ENCODE peak calls at places on chromosomes 3 and 15, in seven cellular contexts. One of them, this sample, is unnamed.

GRCh38 chr3:23649502-23649901 is 156.3 kb upstream of the UBE2E1 start:
- DNase-seq in right lobe of liver: no peak
- DNase-seq in brain microvascular endothelial cell: no peak
- DNase-seq in right cardiac atrium: no peak
- DNase-seq in adipocyte: no peak
- DNase-seq in SK-N-MC: no peak
- DNase-seq in AG09309: no peak
- DNase-seq in this sample: no peak

GRCh38 chr15:92869263-92869940 is 30.7 kb upstream of the CHD2 start:
- DNase-seq in SK-N-MC: peak; percentile 76
- DNase-seq in right lobe of liver: no peak
- DNase-seq in brain microvascular endothelial cell: no peak
- DNase-seq in right cardiac atrium: no peak
- DNase-seq in AG09309: peak; percentile 54
- DNase-seq in adipocyte: peak; percentile 75
- DNase-seq in this sample: no peak

GRCh38 chr3:36540898-36541518 is 160.7 kb downstream of the STAC start:
- DNase-seq in SK-N-MC: no peak
- DNase-seq in AG09309: peak; percentile 25
- DNase-seq in right lobe of liver: no peak
- DNase-seq in adipocyte: peak; percentile 76
- DNase-seq in right cardiac atrium: no peak
- DNase-seq in brain microvascular endothelial cell: peak; percentile 47
- DNase-seq in this sample: no peak

GRCh38 chr3:120169407-120169806 is 75.2 kb upstream of the GSK3B start:
- DNase-seq in adipocyte: no peak
- DNase-seq in SK-N-MC: no peak
- DNase-seq in brain microvascular endothelial cell: no peak
- DNase-seq in AG09309: no peak
- DNase-seq in right lobe of liver: no peak
- DNase-seq in right cardiac atrium: no peak
- DNase-seq in this sample: no peak

GRCh38 chr15:68258684-68259083 is 18.9 kb upstream of the FEM1B start:
- DNase-seq in brain microvascular endothelial cell: no peak
- DNase-seq in adipocyte: peak; percentile 36
- DNase-seq in right lobe of liver: no peak
- DNase-seq in right cardiac atrium: peak; percentile 45
- DNase-seq in AG09309: no peak
- DNase-seq in SK-N-MC: no peak
- DNase-seq in this sample: no peak

GRCh38 chr15:101324513-101325177 is 29.6 kb upstream of the SNRPA1 start:
- DNase-seq in right cardiac atrium: no peak
- DNase-seq in brain microvascular endothelial cell: no peak
- DNase-seq in right lobe of liver: no peak
- DNase-seq in adipocyte: no peak
- DNase-seq in AG09309: no peak
- DNase-seq in SK-N-MC: no peak
- DNase-seq in this sample: no peak

GRCh38 chr3:87367752-87368151 is 91.4 kb upstream of the POU1F1 start:
- DNase-seq in brain microvascular endothelial cell: no peak
- DNase-seq in SK-N-MC: no peak
- DNase-seq in right lobe of liver: no peak
- DNase-seq in AG09309: no peak
- DNase-seq in right cardiac atrium: no peak
- DNase-seq in adipocyte: peak; percentile 20
- DNase-seq in this sample: no peak

GRCh38 chr3:100402150-100402706 is 889 bp downstream of the LNP1 start:
- DNase-seq in brain microvascular endothelial cell: no peak
- DNase-seq in right cardiac atrium: no peak
- DNase-seq in AG09309: peak; percentile 25
- DNase-seq in right lobe of liver: no peak
- DNase-seq in SK-N-MC: peak; percentile 87
- DNase-seq in adipocyte: peak; percentile 86
- DNase-seq in this sample: no peak

GRCh38 chr15:94670436-94671034 is 439.2 kb downstream of the MCTP2 start:
- DNase-seq in right lobe of liver: no peak
- DNase-seq in right cardiac atrium: no peak
- DNase-seq in SK-N-MC: peak; percentile 14
- DNase-seq in adipocyte: peak; percentile 74
- DNase-seq in brain microvascular endothelial cell: peak; percentile 37
- DNase-seq in AG09309: peak; percentile 4
- DNase-seq in this sample: no peak

GRCh38 chr3:195811756-195812155 is at the start of gene MUC4:
- DNase-seq in adipocyte: no peak
- DNase-seq in SK-N-MC: no peak
- DNase-seq in right lobe of liver: no peak
- DNase-seq in brain microvascular endothelial cell: no peak
- DNase-seq in AG09309: no peak
- DNase-seq in right cardiac atrium: no peak
- DNase-seq in this sample: no peak

GRCh38 chr3:63705092-63705645 is 52.7 kb downstream of the SNTN start:
- DNase-seq in AG09309: no peak
- DNase-seq in right lobe of liver: no peak
- DNase-seq in SK-N-MC: no peak
- DNase-seq in adipocyte: peak; percentile 29
- DNase-seq in right cardiac atrium: no peak
- DNase-seq in brain microvascular endothelial cell: no peak
- DNase-seq in this sample: no peak
- H3K4me3 ChIP-seq in AG09309: no peak overlapping the region
- H3K4me3 ChIP-seq in right lobe of liver: no peak overlapping the region
- H3K4me3 ChIP-seq in SK-N-MC: no peak overlapping the region
- H3K4me3 ChIP-seq in adipocyte: no peak overlapping the region
- H3K4me3 ChIP-seq in right cardiac atrium: no peak overlapping the region
- H3K4me3 ChIP-seq in brain microvascular endothelial cell: no peak overlapping the region
- H3K4me3 ChIP-seq in this sample: no peak overlapping the region

DNA sequence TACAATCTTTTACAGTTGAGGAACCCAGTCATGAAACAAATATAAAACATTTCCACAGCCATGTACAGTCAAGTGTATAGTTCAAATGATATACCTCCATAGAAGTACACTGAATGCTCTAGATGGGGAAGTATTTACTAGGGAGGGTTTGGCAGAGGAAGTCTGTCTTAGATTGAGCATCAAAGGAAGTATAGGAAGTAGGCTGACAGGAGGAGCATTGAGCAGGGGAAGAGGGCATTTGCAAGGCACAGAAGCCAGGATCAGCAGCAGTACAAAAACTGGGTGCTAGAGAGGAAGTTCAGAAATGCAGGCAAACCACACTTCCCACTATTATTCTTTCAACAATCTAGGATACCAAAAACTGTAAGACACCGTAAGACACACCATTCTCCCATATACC is 122.6 kb downstream of the ANO10 start:
- DNase-seq in brain microvascular endothelial cell: no peak
- DNase-seq in AG09309: no peak
- DNase-seq in adipocyte: no peak
- DNase-seq in right lobe of liver: no peak
- DNase-seq in SK-N-MC: no peak
- DNase-seq in right cardiac atrium: no peak
- DNase-seq in this sample: no peak
- H3K4me3 ChIP-seq in brain microvascular endothelial cell: no peak overlapping the region
- H3K4me3 ChIP-seq in AG09309: no peak overlapping the region
- H3K4me3 ChIP-seq in adipocyte: no peak overlapping the region
- H3K4me3 ChIP-seq in right lobe of liver: no peak overlapping the region
- H3K4me3 ChIP-seq in SK-N-MC: no peak overlapping the region
- H3K4me3 ChIP-seq in right cardiac atrium: no peak overlapping the region
- H3K4me3 ChIP-seq in this sample: no peak overlapping the region

GRCh38 chr3:179957264-179957845 is 79.4 kb downstream of the PEX5L start:
- DNase-seq in adipocyte: no peak
- DNase-seq in right lobe of liver: no peak
- DNase-seq in AG09309: no peak
- DNase-seq in brain microvascular endothelial cell: no peak
- DNase-seq in SK-N-MC: no peak
- DNase-seq in right cardiac atrium: no peak
- DNase-seq in this sample: no peak

GRCh38 chr3:179961081-179962078 is 75.4 kb downstream of the PEX5L start:
- DNase-seq in SK-N-MC: no peak
- DNase-seq in right lobe of liver: no peak
- DNase-seq in adipocyte: no peak
- DNase-seq in right cardiac atrium: no peak
- DNase-seq in AG09309: no peak
- DNase-seq in brain microvascular endothelial cell: no peak
- DNase-seq in this sample: no peak

GRCh38 chr3:179956416-179956830 is 80.3 kb downstream of the PEX5L start:
- DNase-seq in AG09309: no peak
- DNase-seq in adipocyte: no peak
- DNase-seq in right cardiac atrium: no peak
- DNase-seq in right lobe of liver: no peak
- DNase-seq in brain microvascular endothelial cell: no peak
- DNase-seq in SK-N-MC: peak; percentile 77
- DNase-seq in this sample: no peak

GRCh38 chr3:179958143-179958542 is 78.6 kb downstream of the PEX5L start:
- DNase-seq in brain microvascular endothelial cell: no peak
- DNase-seq in right lobe of liver: no peak
- DNase-seq in adipocyte: no peak
- DNase-seq in right cardiac atrium: no peak
- DNase-seq in AG09309: no peak
- DNase-seq in SK-N-MC: no peak
- DNase-seq in this sample: no peak

DNA sequence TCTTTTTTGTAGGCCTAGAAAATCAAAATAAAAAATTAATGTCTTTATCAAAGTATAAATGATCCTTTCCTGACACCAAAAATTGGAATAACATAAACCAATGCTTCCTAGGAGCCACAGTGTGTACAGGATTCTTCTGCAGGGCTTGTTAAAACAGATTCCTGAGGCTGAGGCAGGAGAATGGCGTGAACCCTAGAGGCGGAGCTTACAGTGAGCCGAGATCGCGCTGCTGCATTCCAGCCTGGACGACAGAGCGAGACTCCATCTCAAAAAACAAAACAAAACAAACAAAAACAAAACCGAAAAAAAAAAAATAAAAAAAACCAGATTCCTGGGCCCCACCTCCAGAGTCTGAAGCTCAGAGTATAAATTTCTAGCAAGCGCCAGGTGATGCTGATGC is 78.0 kb downstream of the PEX5L start:
- DNase-seq in brain microvascular endothelial cell: no peak
- DNase-seq in right cardiac atrium: no peak
- DNase-seq in right lobe of liver: no peak
- DNase-seq in SK-N-MC: no peak
- DNase-seq in AG09309: no peak
- DNase-seq in adipocyte: no peak
- DNase-seq in this sample: no peak
- H3K4me3 ChIP-seq in brain microvascular endothelial cell: no peak overlapping the region
- H3K4me3 ChIP-seq in right cardiac atrium: no peak overlapping the region
- H3K4me3 ChIP-seq in right lobe of liver: no peak overlapping the region
- H3K4me3 ChIP-seq in SK-N-MC: no peak overlapping the region
- H3K4me3 ChIP-seq in AG09309: no peak overlapping the region
- H3K4me3 ChIP-seq in adipocyte: no peak overlapping the region
- H3K4me3 ChIP-seq in this sample: no peak overlapping the region

DNA sequence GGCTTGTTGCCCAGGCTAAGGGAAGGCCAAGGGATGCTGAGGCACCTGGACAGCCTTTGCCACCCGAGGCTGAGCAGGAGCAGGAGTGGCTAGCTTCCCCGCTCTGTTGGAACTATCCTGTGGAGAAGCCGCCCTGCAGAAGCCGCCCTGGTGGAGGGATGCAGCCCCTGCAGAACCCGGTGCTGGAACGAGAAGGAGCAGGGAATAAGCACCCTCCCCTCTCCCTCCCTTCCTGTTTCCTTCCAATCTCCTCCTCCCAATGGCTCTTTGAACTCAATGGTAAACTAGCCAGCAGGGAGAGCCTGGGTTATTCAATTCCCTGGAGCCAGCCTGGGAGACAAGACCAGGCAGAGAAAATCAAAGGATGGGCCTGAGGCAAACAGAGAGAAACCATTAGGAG is 11.8 kb upstream of the HRG start:
- DNase-seq in adipocyte: no peak
- DNase-seq in right cardiac atrium: no peak
- DNase-seq in brain microvascular endothelial cell: no peak
- DNase-seq in right lobe of liver: peak; percentile 55
- DNase-seq in SK-N-MC: no peak
- DNase-seq in AG09309: no peak
- DNase-seq in this sample: no peak
- H3K4me3 ChIP-seq in adipocyte: no peak overlapping the region
- H3K4me3 ChIP-seq in right cardiac atrium: no peak overlapping the region
- H3K4me3 ChIP-seq in brain microvascular endothelial cell: no peak overlapping the region
- H3K4me3 ChIP-seq in right lobe of liver: no peak overlapping the region
- H3K4me3 ChIP-seq in SK-N-MC: no peak overlapping the region
- H3K4me3 ChIP-seq in AG09309: no peak overlapping the region
- H3K4me3 ChIP-seq in this sample: no peak overlapping the region

GRCh38 chr3:50318163-50318562 is 4.4 kb downstream of the HYAL2 start:
- DNase-seq in SK-N-MC: no peak
- DNase-seq in adipocyte: no peak
- DNase-seq in right lobe of liver: no peak
- DNase-seq in right cardiac atrium: peak; percentile 51
- DNase-seq in AG09309: no peak
- DNase-seq in brain microvascular endothelial cell: no peak
- DNase-seq in this sample: no peak

GRCh38 chr3:50320853-50321145 is 1.7 kb downstream of the HYAL2 start:
- DNase-seq in right lobe of liver: no peak
- DNase-seq in right cardiac atrium: no peak
- DNase-seq in brain microvascular endothelial cell: no peak
- DNase-seq in SK-N-MC: no peak
- DNase-seq in AG09309: no peak
- DNase-seq in adipocyte: no peak
- DNase-seq in this sample: no peak

GRCh38 chr3:50319872-50320625 is 2.5 kb downstream of the HYAL2 start:
- DNase-seq in brain microvascular endothelial cell: no peak
- DNase-seq in right cardiac atrium: peak; percentile 67
- DNase-seq in adipocyte: no peak
- DNase-seq in AG09309: no peak
- DNase-seq in right lobe of liver: no peak
- DNase-seq in SK-N-MC: no peak
- DNase-seq in this sample: no peak

GRCh38 chr3:50318615-50319014 is 3.9 kb downstream of the HYAL2 start:
- DNase-seq in adipocyte: no peak
- DNase-seq in AG09309: no peak
- DNase-seq in SK-N-MC: no peak
- DNase-seq in right lobe of liver: no peak
- DNase-seq in brain microvascular endothelial cell: no peak
- DNase-seq in right cardiac atrium: peak; percentile 66
- DNase-seq in this sample: no peak

DNA sequence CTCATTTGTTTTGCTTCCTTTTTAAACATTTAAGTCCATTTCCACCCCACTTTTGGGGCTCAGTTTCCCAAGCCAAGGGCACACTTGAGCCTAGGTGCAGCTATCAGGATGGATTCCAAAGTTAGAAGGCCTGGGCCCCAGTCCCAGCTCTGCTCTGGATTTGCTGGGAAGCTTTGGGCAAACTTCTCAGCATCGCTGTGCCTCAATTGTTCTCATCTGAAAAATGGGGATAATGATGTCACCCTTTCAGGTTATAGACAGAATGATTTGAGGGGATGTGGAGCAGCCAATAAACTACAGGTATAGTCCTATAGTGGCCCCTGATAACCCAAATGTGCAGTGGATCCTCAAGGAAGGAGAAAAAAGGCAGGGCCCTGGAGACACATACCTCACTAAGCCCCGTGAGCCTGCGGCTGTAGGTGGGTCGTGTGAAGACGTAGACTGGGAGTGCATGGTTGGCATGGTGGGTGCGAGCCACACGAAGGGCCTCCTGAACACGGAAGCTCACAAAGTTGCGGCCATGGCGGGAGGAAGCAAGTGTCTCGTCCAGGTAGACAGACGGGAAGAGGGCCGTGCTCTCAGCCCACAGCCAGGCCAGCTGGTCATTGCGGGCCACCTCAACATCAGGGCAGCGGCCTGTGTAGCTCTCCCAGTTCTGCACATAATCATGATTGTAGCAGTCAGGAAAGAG is 3.2 kb downstream of the HYAL2 start:
- DNase-seq in adipocyte: no peak
- DNase-seq in right cardiac atrium: peak; percentile 52
- DNase-seq in brain microvascular endothelial cell: no peak
- DNase-seq in SK-N-MC: no peak
- DNase-seq in AG09309: no peak
- DNase-seq in right lobe of liver: peak; percentile 45
- DNase-seq in this sample: no peak
- H3K4me3 ChIP-seq in adipocyte: no peak overlapping the region
- H3K4me3 ChIP-seq in right cardiac atrium: no peak overlapping the region
- H3K4me3 ChIP-seq in brain microvascular endothelial cell: no peak overlapping the region
- H3K4me3 ChIP-seq in SK-N-MC: no peak overlapping the region
- H3K4me3 ChIP-seq in AG09309: no peak overlapping the region
- H3K4me3 ChIP-seq in right lobe of liver: no peak overlapping the region
- H3K4me3 ChIP-seq in this sample: no peak overlapping the region